ENCODE peak calls at places on chromosomes 13 and 19, in four cellular contexts. G is SK-N-SH, Y is K562, V is H1. X is an unnamed sample.

GRCh38 chr13:29452773-29453574 is 142.5 kb downstream of the SLC7A1 start:
- DNase-seq in G (peak), Y (no peak), V (no peak), X (no peak)

GRCh38 chr13:45931211-45931610 is 79.7 kb upstream of the SIAH3 start:
- DNase-seq in G (no peak), Y (no peak), V (no peak), X (no peak)

GRCh38 chr13:39329182-39329639 is 273.8 kb downstream of the LHFPL6 start:
- DNase-seq in G (no peak), Y (no peak), V (no peak), X (no peak)

GRCh38 chr13:32121316-32121715 is 89.7 kb downstream of the FRY start:
- DNase-seq in G (no peak), Y (no peak), V (no peak), X (no peak)

GRCh38 chr19:18219911-18220631 is 6.2 kb downstream of the PDE4C start:
- DNase-seq in G (no peak), Y (no peak), V (no peak), X (no peak)

GRCh38 chr13:40330950-40331349 is 335.5 kb downstream of the FOXO1 start:
- DNase-seq in G (no peak), Y (no peak), V (no peak), X (no peak)

GRCh38 chr13:20301391-20302071 is 69.4 kb upstream of the GJB6 start:
- DNase-seq in G (no peak), Y (no peak), V (peak), X (peak)

GRCh38 chr13:101575591-101575990 is 123.1 kb downstream of the ITGBL1 start:
- DNase-seq in G (no peak), Y (no peak), V (no peak), X (no peak)

GRCh38 chr19:281992-282391 is 9.2 kb downstream of the PLPP2 start:
- DNase-seq in G (no peak), Y (no peak), V (peak), X (no peak)

GRCh38 chr13:114166381-114167131 is 12.5 kb upstream of the CFAP97D2 start:
- DNase-seq in G (peak), Y (no peak), V (no peak), X (no peak)

GRCh38 chr13:60398949-60399589 is 2.0 kb downstream of the TDRD3 start:
- DNase-seq in G (no peak), Y (peak), V (no peak), X (no peak)

GRCh38 chr13:37392389-37392788 is 206.2 kb downstream of the POSTN start:
- DNase-seq in G (no peak), Y (no peak), V (no peak), X (no peak)

GRCh38 chr19:37989855-37990254 is 82.8 kb downstream of the SIPA1L3 start:
- DNase-seq in G (no peak), Y (no peak), V (peak), X (peak)

GRCh38 chr13:94666065-94666464 is 46.3 kb downstream of the SOX21 start:
- DNase-seq in G (no peak), Y (no peak), V (no peak), X (no peak)

GRCh38 chr19:28498404-28498976 is 714.5 kb downstream of the UQCRFS1 start:
- DNase-seq in G (no peak), Y (peak), V (no peak), X (no peak)

GRCh38 chr13:25846227-25846984 is 205.4 kb downstream of the SHISA2 start:
- DNase-seq in G (no peak), Y (no peak), V (no peak), X (no peak)

GRCh38 chr13:40236566-40237168 is 429.8 kb downstream of the FOXO1 start:
- DNase-seq in G (no peak), Y (no peak), V (no peak), X (no peak)

GRCh38 chr19:53290758-53291549 is 23.4 kb upstream of the VN1R4 start:
- DNase-seq in G (no peak), Y (no peak), V (no peak), X (no peak)

GRCh38 chr13:78254113-78254512 is 335.5 kb upstream of the EDNRB start:
- DNase-seq in G (no peak), Y (no peak), V (no peak), X (no peak)

GRCh38 chr19:42284641-42285341 is 15.7 kb downstream of the CIC start:
- DNase-seq in G (no peak), Y (no peak), V (peak), X (no peak)

GRCh38 chr19:20078696-20079095 is 896 bp downstream of the ZNF90 start:
- DNase-seq in G (peak), Y (no peak), V (no peak), X (peak)

GRCh38 chr19:46922465-46922864 is 61.7 kb downstream of the ARHGAP35 start:
- DNase-seq in G (no peak), Y (no peak), V (no peak), X (no peak)

GRCh38 chr13:66076417-66076816 is 1153.7 kb downstream of the PCDH9 start:
- DNase-seq in G (no peak), Y (no peak), V (no peak), X (no peak)

GRCh38 chr19:45162464-45163143 is 1.8 kb upstream of the NKPD1 start:
- DNase-seq in G (no peak), Y (no peak), V (no peak), X (no peak)

GRCh38 chr19:45159204-45159970 is 1.4 kb downstream of the NKPD1 start:
- DNase-seq in G (no peak), Y (no peak), V (no peak), X (no peak)

GRCh38 chr19:45159971-45160324 is 834 bp downstream of the NKPD1 start:
- DNase-seq in G (no peak), Y (no peak), V (no peak), X (no peak)

GRCh38 chr19:45161715-45162463 is 1.1 kb upstream of the NKPD1 start:
- DNase-seq in G (peak), Y (peak), V (peak), X (peak)

DNA sequence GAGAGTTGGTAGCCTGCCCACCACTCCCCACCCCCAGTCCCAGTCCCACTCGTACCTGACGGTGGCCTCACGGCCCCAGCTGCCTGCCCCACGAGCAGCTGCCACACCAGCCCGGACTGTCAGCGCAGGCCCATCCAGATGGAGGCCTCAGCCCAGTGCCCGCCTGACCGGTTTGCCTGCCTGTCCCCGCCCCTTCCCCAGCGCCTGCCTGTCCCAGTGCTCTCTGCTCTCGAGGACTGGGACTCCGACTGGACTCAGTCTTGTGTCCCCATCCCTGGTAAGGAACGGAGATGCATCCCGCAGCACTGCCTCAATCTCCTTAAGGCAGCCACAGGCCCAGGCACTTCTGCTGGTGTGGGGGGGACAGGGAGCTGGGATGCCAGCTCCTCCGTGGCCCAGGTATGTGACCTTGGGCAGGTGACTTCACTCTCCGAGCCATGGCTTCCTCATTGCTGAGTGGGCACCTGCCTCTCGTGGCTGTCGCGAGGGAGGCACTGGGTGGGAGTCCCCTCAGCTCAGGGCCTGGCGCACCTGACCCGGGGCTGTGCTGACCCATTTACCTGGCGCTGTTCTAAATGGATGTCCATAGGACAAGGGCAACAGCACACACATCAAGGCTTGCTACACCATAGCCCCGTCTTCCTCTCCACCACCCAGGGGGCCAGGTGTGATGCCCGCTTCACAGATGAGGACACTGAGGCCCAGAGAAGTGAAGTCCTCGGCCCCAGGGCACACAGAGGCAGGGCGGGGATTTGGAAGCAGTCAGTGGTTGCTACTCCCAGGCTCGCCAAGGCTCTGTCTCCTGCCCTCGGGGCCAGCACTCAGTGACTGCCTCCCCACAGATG is at the start of gene NKPD1:
- DNase-seq in G (no peak), Y (no peak), V (no peak), X (peak)
- TF ChIP-seq TEAD4 in G (no peak), Y (no peak), V (no peak), X (no peak)

DNA sequence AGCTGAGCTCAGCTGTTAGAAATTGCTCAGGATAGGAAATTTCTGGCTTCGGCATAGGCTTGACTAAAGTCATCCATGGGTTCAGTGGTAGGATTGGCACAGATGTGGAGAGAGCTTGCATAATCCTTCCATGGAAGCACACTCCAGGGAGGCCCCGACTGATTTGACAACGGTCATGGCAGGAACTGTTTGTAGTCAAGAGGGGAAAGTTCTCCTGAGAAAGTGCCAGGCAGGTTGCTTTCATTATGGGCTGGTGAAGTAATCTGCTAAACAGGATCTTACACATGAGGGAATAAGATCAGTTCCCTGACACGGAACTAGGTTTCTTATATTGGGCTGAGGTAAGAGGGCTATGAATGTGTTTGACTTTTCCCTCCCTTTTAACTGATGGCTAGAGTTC is 120.1 kb downstream of the RGCC start:
- DNase-seq in G (no peak), Y (no peak), V (no peak), X (no peak)
- TF ChIP-seq USF2 in G (no peak), Y (no peak), V (no peak), X (no peak)

GRCh38 chr19:51354103-51354741 is 12.0 kb downstream of the ETFB start:
- DNase-seq in G (no peak), Y (peak), V (no peak), X (no peak)

GRCh38 chr19:51352783-51353360 is 10.9 kb upstream of the VSIG10L start:
- DNase-seq in G (no peak), Y (no peak), V (no peak), X (no peak)

GRCh38 chr19:51356159-51356801 is 9.9 kb downstream of the ETFB start:
- DNase-seq in G (no peak), Y (no peak), V (no peak), X (no peak)

GRCh38 chr19:51357952-51358351 is 8.2 kb downstream of the ETFB start:
- DNase-seq in G (no peak), Y (no peak), V (no peak), X (no peak)

GRCh38 chr19:51354742-51355148 is 11.4 kb downstream of the ETFB start:
- DNase-seq in G (peak), Y (no peak), V (peak), X (peak)
- TF ChIP-seq TEAD4 in G (no peak), Y (no peak), V (no peak), X (no peak)

GRCh38 chr13:72208112-72208645 is 341.2 kb upstream of the DACH1 start:
- DNase-seq in G (peak), Y (no peak), V (no peak), X (no peak)
- TF ChIP-seq USF2 in G (no peak), Y (no peak), V (no peak), X (no peak)

GRCh38 chr13:98810746-98811145 is 58.3 kb upstream of the SLC15A1 start:
- DNase-seq in G (no peak), Y (no peak), V (no peak), X (no peak)

GRCh38 chr13:98819382-98819781 is 66.9 kb upstream of the SLC15A1 start:
- DNase-seq in G (no peak), Y (no peak), V (no peak), X (no peak)

GRCh38 chr13:98816406-98816805 is 63.9 kb upstream of the SLC15A1 start:
- DNase-seq in G (no peak), Y (no peak), V (no peak), X (no peak)

GRCh38 chr13:98809345-98809777 is 56.9 kb upstream of the SLC15A1 start:
- DNase-seq in G (no peak), Y (no peak), V (no peak), X (no peak)

GRCh38 chr13:98813993-98814392 is 61.5 kb upstream of the SLC15A1 start:
- DNase-seq in G (no peak), Y (no peak), V (no peak), X (no peak)
- TF ChIP-seq TEAD4 in G (no peak), Y (no peak), V (no peak), X (no peak)

DNA sequence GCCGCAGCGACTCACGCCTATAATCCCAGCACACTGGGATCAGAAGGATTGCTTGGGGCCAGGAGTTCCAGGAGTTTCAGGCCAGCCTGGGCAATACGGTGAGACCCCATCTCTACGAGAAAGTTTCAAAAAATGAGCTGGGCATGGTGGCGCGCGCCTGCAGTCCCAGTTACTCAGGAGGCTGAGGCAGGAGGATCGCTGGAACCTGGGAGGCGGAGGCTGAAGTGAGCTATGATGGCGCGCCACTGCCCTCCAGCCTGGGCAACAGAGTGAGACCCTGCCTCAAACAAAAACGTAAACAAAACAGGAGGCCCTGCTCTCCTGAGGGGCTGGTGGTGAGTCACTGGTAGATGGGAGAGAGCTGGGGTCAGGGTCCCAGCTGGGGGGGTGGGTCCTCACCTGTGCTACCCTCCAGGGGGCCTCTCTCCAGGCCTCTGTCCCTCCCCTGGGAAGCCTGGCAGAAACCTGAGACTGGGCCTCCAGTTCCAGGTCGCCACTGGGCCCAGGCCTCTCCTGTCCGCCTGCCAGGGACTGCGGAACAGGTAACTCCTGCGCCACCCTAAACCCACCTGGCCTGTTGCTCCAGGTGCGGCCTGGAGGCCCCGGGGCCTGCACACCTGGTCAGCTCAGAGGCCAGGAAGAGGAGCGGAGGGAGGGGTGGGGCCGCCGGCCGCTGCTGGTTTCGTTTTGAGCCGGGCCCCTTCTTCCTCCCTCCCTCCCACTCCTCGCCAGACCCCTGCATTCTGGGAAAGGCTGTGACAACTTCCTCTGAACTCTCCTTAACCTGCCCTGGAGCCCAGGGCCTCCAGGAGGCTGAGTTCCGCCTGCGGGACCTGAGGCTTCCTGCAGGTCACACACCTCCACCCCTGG is 17.2 kb upstream of the ZBTB7A start:
- DNase-seq in G (no peak), Y (no peak), V (no peak), X (no peak)
- TF ChIP-seq USF2 in G (no peak), Y (no peak), V (no peak), X (no peak)

DNA sequence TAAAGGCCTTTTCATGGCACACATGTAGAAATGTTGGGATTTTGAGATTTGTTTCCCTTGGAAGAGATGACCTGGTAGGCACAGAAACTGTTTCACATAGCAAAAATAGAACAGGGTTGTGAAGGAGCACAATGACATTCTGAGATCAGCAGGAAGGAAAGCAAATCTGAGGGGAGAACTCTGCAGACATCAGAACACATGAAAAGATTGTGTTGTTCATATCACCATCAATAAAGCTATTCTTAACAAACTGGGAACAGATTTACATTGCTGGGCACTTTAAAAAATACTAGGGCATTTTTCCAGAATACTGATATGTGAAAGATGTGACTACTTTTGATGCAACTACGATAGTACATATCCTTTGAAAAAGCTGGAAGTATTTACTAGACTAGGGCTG is 481.7 kb downstream of the MYO16 start:
- DNase-seq in G (no peak), Y (no peak), V (no peak), X (no peak)
- TF ChIP-seq TEAD4 in G (no peak), Y (no peak), V (no peak), X (no peak)

GRCh38 chr19:5293607-5294089 is 47.0 kb downstream of the PTPRS start:
- DNase-seq in G (peak), Y (peak), V (peak), X (peak)
- TF ChIP-seq USF2 in G (no peak), Y (no peak), V (no peak), X (no peak)

GRCh38 chr19:58558623-58559274 is 338 bp upstream of the UBE2M start:
- DNase-seq in G (peak), Y (peak), V (peak), X (peak)
- TF ChIP-seq TEAD4 in G (no peak), Y (no peak), V (no peak), X (no peak)